ENCODE peak calls at places on chromosome 20, in six cellular contexts. Q is right cardiac atrium, H is transverse colon, D is OCI-LY7, O is tibial artery, M is uterus. V is an unnamed sample.

GRCh38 chr20:61556116-61556515 is 304.1 kb downstream of the CDH4 start:
- DNase-seq in Q (no peak), H (no peak), D (no peak), O (no peak), M (no peak), V (peak; percentile 17)

GRCh38 chr20:19090332-19090731 is 122.1 kb upstream of the SLC24A3 start:
- DNase-seq in Q (no peak), H (no peak), D (no peak), O (no peak), M (no peak), V (no peak)

GRCh38 chr20:37407117-37407566 is 61.2 kb downstream of the SRC start:
- DNase-seq in Q (peak; percentile 27), H (no peak), D (no peak), O (no peak), M (no peak), V (no peak)

GRCh38 chr20:10360878-10361277 is 73.1 kb downstream of the MKKS start:
- DNase-seq in Q (no peak), H (no peak), D (no peak), O (no peak), M (no peak), V (no peak)

GRCh38 chr20:57395111-57395959 is 4.1 kb downstream of the RBM38 start:
- DNase-seq in Q (peak; percentile 94), H (peak; percentile 38), D (no peak), O (peak; percentile 87), M (peak; percentile 68), V (no peak)

GRCh38 chr20:62236674-62236996 is 1.7 kb upstream of the OSBPL2 start:
- DNase-seq in Q (peak; percentile 57), H (no peak), D (no peak), O (no peak), M (no peak), V (peak; percentile 29)

GRCh38 chr20:4152696-4153235 is 137.4 kb upstream of the RNF24 start:
- DNase-seq in Q (no peak), H (no peak), D (no peak), O (no peak), M (no peak), V (no peak)

GRCh38 chr20:17645546-17646208 is 36.4 kb downstream of the RRBP1 start:
- DNase-seq in Q (no peak), H (no peak), D (no peak), O (no peak), M (no peak), V (no peak)

GRCh38 chr20:44109951-44110361 is 77.0 kb downstream of the JPH2 start:
- DNase-seq in Q (peak; percentile 62), H (no peak), D (no peak), O (no peak), M (peak; percentile 53), V (no peak)

GRCh38 chr20:2631228-2631627 is 21.2 kb upstream of the NOP56 start:
- DNase-seq in Q (no peak), H (no peak), D (no peak), O (no peak), M (no peak), V (peak; percentile 24)

GRCh38 chr20:62637110-62637509 is 5.2 kb upstream of the SLCO4A1 start:
- DNase-seq in Q (no peak), H (no peak), D (no peak), O (no peak), M (no peak), V (no peak)

GRCh38 chr20:37498066-37498702 is 22.9 kb upstream of the NNAT start:
- DNase-seq in Q (no peak), H (no peak), D (no peak), O (no peak), M (no peak), V (no peak)

GRCh38 chr20:61973515-61974356 is 91.9 kb downstream of the TAF4 start:
- DNase-seq in Q (no peak), H (no peak), D (no peak), O (no peak), M (no peak), V (no peak)

GRCh38 chr20:5001174-5002076 is at the start of gene SLC23A2:
- DNase-seq in Q (peak; percentile 80), H (peak; percentile 51), D (peak; percentile 66), O (peak; percentile 67), M (peak; percentile 16), V (peak; percentile 59)

GRCh38 chr20:24095303-24095702 is 106.7 kb upstream of the GGTLC1 start:
- DNase-seq in Q (no peak), H (no peak), D (no peak), O (no peak), M (no peak), V (no peak)

GRCh38 chr20:37977786-37978185 is 55.5 kb downstream of the TTI1 start:
- DNase-seq in Q (no peak), H (no peak), D (no peak), O (peak; percentile 3), M (no peak), V (no peak)

GRCh38 chr20:37846573-37846972 is 56.4 kb upstream of the VSTM2L start:
- DNase-seq in Q (no peak), H (no peak), D (no peak), O (peak; percentile 34), M (no peak), V (no peak)

GRCh38 chr20:62587757-62588402 is 54.4 kb upstream of the SLCO4A1 start:
- DNase-seq in Q (peak; percentile 44), H (no peak), D (no peak), O (no peak), M (no peak), V (peak; percentile 39)

GRCh38 chr20:14580426-14581074 is 243.1 kb upstream of the FLRT3 start:
- DNase-seq in Q (no peak), H (no peak), D (no peak), O (no peak), M (no peak), V (no peak)

GRCh38 chr20:60050193-60050960 is 92.2 kb downstream of the CDH26 start:
- DNase-seq in Q (no peak), H (peak; percentile 21), D (no peak), O (no peak), M (no peak), V (no peak)

GRCh38 chr20:341682-342081 is 5.2 kb upstream of the NRSN2 start:
- DNase-seq in Q (no peak), H (no peak), D (no peak), O (no peak), M (no peak), V (peak; percentile 77)

GRCh38 chr20:25269057-25269832 is 21.4 kb downstream of the PYGB start:
- DNase-seq in Q (peak; percentile 14), H (no peak), D (no peak), O (peak; percentile 44), M (no peak), V (no peak)

GRCh38 chr20:33659341-33660034 is 2.6 kb upstream of the C20orf144 start:
- DNase-seq in Q (no peak), H (no peak), D (no peak), O (no peak), M (no peak), V (no peak)

GRCh38 chr20:14069796-14070195 is 74.5 kb downstream of the MACROD2 start:
- DNase-seq in Q (no peak), H (no peak), D (no peak), O (no peak), M (no peak), V (no peak)

GRCh38 chr20:24796236-24796635 is 152.8 kb upstream of the CST7 start:
- DNase-seq in Q (no peak), H (no peak), D (no peak), O (no peak), M (no peak), V (no peak)

GRCh38 chr20:36092424-36093024 is 62.0 kb upstream of the EPB41L1 start:
- DNase-seq in Q (peak; percentile 71), H (peak; percentile 45), D (no peak), O (no peak), M (no peak), V (no peak)

GRCh38 chr20:3403741-3404140 is 3.7 kb downstream of the DNAAF9 start:
- DNase-seq in Q (no peak), H (no peak), D (no peak), O (no peak), M (no peak), V (no peak)

GRCh38 chr20:62744761-62745160 is 36.1 kb downstream of the NTSR1 start:
- DNase-seq in Q (no peak), H (peak; percentile 8), D (no peak), O (no peak), M (no peak), V (no peak)

GRCh38 chr20:31560900-31561598 is 44.0 kb upstream of the ID1 start:
- DNase-seq in Q (no peak), H (peak; percentile 41), D (no peak), O (peak; percentile 81), M (no peak), V (peak; percentile 54)

DNA sequence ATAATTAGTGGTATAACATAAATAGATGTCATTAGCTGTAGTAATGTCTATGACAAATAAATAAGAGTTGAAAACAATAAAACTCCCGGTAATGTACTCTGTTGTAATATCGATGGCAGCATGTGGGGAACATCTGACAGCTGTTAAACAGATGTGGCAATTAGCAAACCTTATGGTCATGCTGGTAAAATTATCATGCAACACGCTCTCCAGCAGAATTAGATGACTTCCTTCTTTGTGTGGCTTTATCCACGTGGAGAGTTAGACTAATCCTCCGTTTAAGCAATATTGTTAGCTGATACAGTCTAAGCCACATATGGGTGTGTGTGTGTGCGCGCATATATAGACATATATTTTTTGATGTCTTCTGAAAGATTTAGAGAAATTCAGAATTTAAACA is 77.7 kb upstream of the ZFP64 start:
- DNase-seq in Q (no peak), H (no peak), D (no peak), O (no peak), M (no peak), V (peak; percentile 93)
- H3K4me3 ChIP-seq in Q (no peak overlapping the region), H (no peak overlapping the region), D (no peak overlapping the region), O (no peak overlapping the region), M (no peak overlapping the region), V (no peak overlapping the region)

GRCh38 chr20:41005361-41005729 is 23.3 kb upstream of the TOP1 start:
- DNase-seq in Q (peak; percentile 94), H (peak; percentile 87), D (no peak), O (peak; percentile 90), M (peak; percentile 94), V (peak; percentile 96)
- H3K4me1 ChIP-seq in Q (peaks cover 12% of the 10 kb centered on the region), H (peaks cover 47% of the 10 kb centered on the region), D (peaks cover 79% of the 10 kb centered on the region), O (peaks cover 19% of the 10 kb centered on the region), M (no peaks in the 10 kb centered on the region), V (peaks cover 50% of the 10 kb centered on the region)

GRCh38 chr20:50659975-50660670 is 31.2 kb downstream of the RIPOR3 start:
- DNase-seq in Q (no peak), H (no peak), D (no peak), O (no peak), M (peak; percentile 69), V (no peak)
- H3K4me3 ChIP-seq in Q (no peak overlapping the region), H (no peak overlapping the region), D (no peak overlapping the region), O (no peak overlapping the region), M (no peak overlapping the region), V (no peak overlapping the region)

GRCh38 chr20:1391640-1392442 is 1.0 kb downstream of the FKBP1A start:
- DNase-seq in Q (no peak), H (no peak), D (peak; percentile 43), O (no peak), M (no peak), V (peak; percentile 51)
- H3K4me1 ChIP-seq in Q (peaks cover 19% of the 10 kb centered on the region), H (peaks cover 56% of the 10 kb centered on the region), D (peaks cover 44% of the 10 kb centered on the region), O (peaks cover 52% of the 10 kb centered on the region), M (peaks cover 29% of the 10 kb centered on the region), V (peaks cover 38% of the 10 kb centered on the region)

DNA sequence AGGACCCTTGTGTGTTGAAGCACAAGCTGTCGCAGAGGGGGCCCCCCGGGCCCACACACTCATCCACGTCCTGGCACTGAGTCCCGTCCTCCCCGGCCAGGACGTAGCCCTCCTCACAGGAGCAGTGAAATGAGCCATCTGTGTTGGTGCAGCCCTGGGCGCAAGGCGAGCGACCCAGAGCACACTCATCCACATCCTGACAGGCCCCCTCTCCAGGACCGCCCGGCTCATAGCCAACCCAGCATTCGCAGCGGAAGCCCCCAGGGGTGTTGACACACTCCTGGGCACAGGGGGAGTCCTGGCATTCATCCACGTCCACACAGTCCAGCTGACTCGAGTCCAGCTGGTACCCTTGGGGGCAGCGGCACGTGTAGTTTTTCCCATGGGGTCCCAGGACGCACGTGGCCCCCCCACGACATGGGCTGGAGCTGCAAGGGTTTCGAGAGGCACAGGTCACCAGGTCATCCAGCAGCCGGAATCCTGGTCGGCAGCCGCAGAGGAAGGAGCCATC is 1.2 kb downstream of the CD93 start:
- DNase-seq in Q (peak; percentile 80), H (no peak), D (no peak), O (no peak), M (peak; percentile 33), V (no peak)
- H3K4me3 ChIP-seq in Q (peak overlapping the region; percentile 37), H (no peak overlapping the region), D (no peak overlapping the region), O (peak overlapping the region; percentile 39), M (peak overlapping the region; percentile 27), V (no peak overlapping the region)